ENCODE peak calls at places on chromosomes 1 and 21, in eight cellular contexts. O is lung; U is fibroblast of the aortic adventitia; B is iPS DF 6.9; H is HuH-7.5; Y is tibial artery; J is heart right ventricle; F is CD8-positive, alpha-beta T cell. I is an unnamed sample.

GRCh38 chr1:180235077-180235501 is 5.0 kb downstream of the LHX4 start:
- DNase-seq in H (no peak), Y (peak), F (no peak), O (no peak), J (no peak), U (no peak), B (no peak), I (no peak)

GRCh38 chr1:185536165-185536920 is 197.8 kb upstream of the HMCN1 start:
- DNase-seq in Y (no peak), J (no peak), H (no peak), F (no peak), O (no peak), B (no peak), U (no peak), I (no peak)

GRCh38 chr1:206970406-206970805 is at the start of gene FCAMR:
- DNase-seq in B (no peak), J (no peak), U (no peak), O (no peak), F (no peak), H (no peak), Y (no peak), I (no peak)

GRCh38 chr1:94055459-94056122 is 65.4 kb downstream of the ABCA4 start:
- DNase-seq in J (no peak), U (no peak), B (no peak), F (no peak), O (no peak), Y (no peak), H (no peak), I (peak)

GRCh38 chr1:27563407-27564263 is 40.3 kb downstream of the AHDC1 start:
- DNase-seq in J (peak), U (peak), O (peak), Y (peak), B (no peak), F (no peak), H (peak), I (peak)

GRCh38 chr1:245837741-245838140 is 669.3 kb downstream of the SMYD3 start:
- DNase-seq in Y (no peak), U (peak), H (no peak), F (no peak), J (no peak), B (no peak), O (no peak), I (peak)

GRCh38 chr1:232378266-232379041 is 251.5 kb downstream of the SIPA1L2 start:
- DNase-seq in B (no peak), F (no peak), Y (no peak), O (no peak), U (no peak), H (no peak), J (no peak), I (no peak)

GRCh38 chr1:95407146-95407863 is 173.3 kb downstream of the RWDD3 start:
- DNase-seq in H (no peak), F (no peak), B (no peak), U (no peak), J (no peak), O (no peak), Y (no peak), I (peak)

GRCh38 chr1:7868085-7868780 is 15.4 kb upstream of the UTS2 start:
- DNase-seq in J (no peak), Y (no peak), U (no peak), F (no peak), O (no peak), B (no peak), H (no peak), I (no peak)

GRCh38 chr1:39922139-39922757 is 20.5 kb upstream of the MYCL start:
- DNase-seq in Y (no peak), O (no peak), J (no peak), B (peak), F (no peak), H (no peak), U (no peak), I (peak)

GRCh38 chr1:53586765-53587164 is 127.6 kb downstream of the DMRTB1 start:
- DNase-seq in U (no peak), H (no peak), F (no peak), J (no peak), B (no peak), Y (no peak), O (no peak), I (no peak)

GRCh38 chr21:44875341-44875740 is 1.9 kb upstream of the PTTG1IP start:
- DNase-seq in J (no peak), Y (no peak), F (no peak), B (no peak), O (no peak), H (no peak), U (peak), I (peak)

GRCh38 chr1:203278087-203278884 is 27.0 kb upstream of the BTG2 start:
- DNase-seq in B (no peak), U (peak), O (peak), F (no peak), Y (peak), H (no peak), J (peak), I (peak)

GRCh38 chr1:24507423-24507804 is 4.8 kb downstream of the RCAN3 start:
- DNase-seq in H (no peak), J (no peak), U (no peak), Y (no peak), F (peak), O (no peak), B (no peak), I (no peak)

GRCh38 chr1:147390185-147390542 is 147.7 kb downstream of the CHD1L start:
- DNase-seq in F (no peak), U (no peak), J (no peak), O (no peak), H (no peak), Y (no peak), B (no peak), I (no peak)

GRCh38 chr1:45452503-45452902 is 38.5 kb downstream of the TESK2 start:
- DNase-seq in J (no peak), O (no peak), Y (no peak), F (no peak), U (no peak), B (no peak), H (no peak), I (no peak)